ENCODE peak calls at places on chromosomes 4 and X, in four cellular contexts. One of them, this sample, is unnamed.
A peak's percentile ranks its signal among the peaks of the same experiment; 100 is the strongest.

GRCh38 chr4:8114456-8115202 is 44.0 kb downstream of the ABLIM2 start:
- DNase-seq in NCI-H1417: no peak
- DNase-seq in activated CD4-positive, alpha-beta T cell treated with anti-CD3 and anti-CD28 coated beads, Interleukin-2, amount 10 ng/mL, durations not matched to agents 7 days and 5 days: no peak
- DNase-seq in H9: no peak
- DNase-seq in this sample: no peak

GRCh38 chrX:25941559-25942250 is 196.4 kb upstream of the MAGEB18 start:
- DNase-seq in NCI-H1417: no peak
- DNase-seq in activated CD4-positive, alpha-beta T cell treated with anti-CD3 and anti-CD28 coated beads, Interleukin-2, amount 10 ng/mL, durations not matched to agents 7 days and 5 days: no peak
- DNase-seq in H9: no peak
- DNase-seq in this sample: no peak

GRCh38 chrX:133254666-133255065 is 36.5 kb upstream of the TFDP3 start:
- DNase-seq in NCI-H1417: no peak
- DNase-seq in activated CD4-positive, alpha-beta T cell treated with anti-CD3 and anti-CD28 coated beads, Interleukin-2, amount 10 ng/mL, durations not matched to agents 7 days and 5 days: no peak
- DNase-seq in H9: no peak
- DNase-seq in this sample: no peak

GRCh38 chr4:90824266-90825167 is 697.3 kb downstream of the CCSER1 start:
- DNase-seq in NCI-H1417: no peak
- DNase-seq in activated CD4-positive, alpha-beta T cell treated with anti-CD3 and anti-CD28 coated beads, Interleukin-2, amount 10 ng/mL, durations not matched to agents 7 days and 5 days: no peak
- DNase-seq in H9: no peak
- DNase-seq in this sample: no peak

GRCh38 chr4:174228988-174229387 is 54.5 kb downstream of the FBXO8 start:
- DNase-seq in NCI-H1417: no peak
- DNase-seq in activated CD4-positive, alpha-beta T cell treated with anti-CD3 and anti-CD28 coated beads, Interleukin-2, amount 10 ng/mL, durations not matched to agents 7 days and 5 days: no peak
- DNase-seq in H9: no peak
- DNase-seq in this sample: no peak

GRCh38 chrX:18549643-18550042 is 122.3 kb downstream of the RS1 start:
- DNase-seq in NCI-H1417: no peak
- DNase-seq in activated CD4-positive, alpha-beta T cell treated with anti-CD3 and anti-CD28 coated beads, Interleukin-2, amount 10 ng/mL, durations not matched to agents 7 days and 5 days: no peak
- DNase-seq in H9: no peak
- DNase-seq in this sample: no peak

GRCh38 chr4:145679520-145679919 is 426 bp upstream of the C4orf51 start:
- DNase-seq in NCI-H1417: peak; percentile 80
- DNase-seq in activated CD4-positive, alpha-beta T cell treated with anti-CD3 and anti-CD28 coated beads, Interleukin-2, amount 10 ng/mL, durations not matched to agents 7 days and 5 days: no peak
- DNase-seq in H9: no peak
- DNase-seq in this sample: no peak

GRCh38 chr4:123378794-123379193 is 17.8 kb upstream of the SPRY1 start:
- DNase-seq in NCI-H1417: no peak
- DNase-seq in activated CD4-positive, alpha-beta T cell treated with anti-CD3 and anti-CD28 coated beads, Interleukin-2, amount 10 ng/mL, durations not matched to agents 7 days and 5 days: no peak
- DNase-seq in H9: peak; percentile 45
- DNase-seq in this sample: no peak

GRCh38 chrX:102651968-102652744 is 873 bp downstream of the GPRASP1 start:
- DNase-seq in NCI-H1417: no peak
- DNase-seq in activated CD4-positive, alpha-beta T cell treated with anti-CD3 and anti-CD28 coated beads, Interleukin-2, amount 10 ng/mL, durations not matched to agents 7 days and 5 days: peak; percentile 52
- DNase-seq in H9: no peak
- DNase-seq in this sample: no peak

GRCh38 chr4:175932116-175932515 is 120.1 kb upstream of the GPM6A start:
- DNase-seq in NCI-H1417: no peak
- DNase-seq in activated CD4-positive, alpha-beta T cell treated with anti-CD3 and anti-CD28 coated beads, Interleukin-2, amount 10 ng/mL, durations not matched to agents 7 days and 5 days: no peak
- DNase-seq in H9: no peak
- DNase-seq in this sample: no peak

GRCh38 chrX:6505960-6506359 is 29.0 kb downstream of the VCX3A start:
- DNase-seq in NCI-H1417: no peak
- DNase-seq in activated CD4-positive, alpha-beta T cell treated with anti-CD3 and anti-CD28 coated beads, Interleukin-2, amount 10 ng/mL, durations not matched to agents 7 days and 5 days: no peak
- DNase-seq in H9: no peak
- DNase-seq in this sample: no peak

GRCh38 chr4:38017579-38017978 is 57.4 kb downstream of the PTTG2 start:
- DNase-seq in NCI-H1417: no peak
- DNase-seq in activated CD4-positive, alpha-beta T cell treated with anti-CD3 and anti-CD28 coated beads, Interleukin-2, amount 10 ng/mL, durations not matched to agents 7 days and 5 days: no peak
- DNase-seq in H9: no peak
- DNase-seq in this sample: no peak

GRCh38 chr4:182066037-182066436 is 177.2 kb upstream of the TENM3 start:
- DNase-seq in NCI-H1417: no peak
- DNase-seq in activated CD4-positive, alpha-beta T cell treated with anti-CD3 and anti-CD28 coated beads, Interleukin-2, amount 10 ng/mL, durations not matched to agents 7 days and 5 days: no peak
- DNase-seq in H9: no peak
- DNase-seq in this sample: no peak

GRCh38 chr4:88439161-88439760 is 17.7 kb upstream of the HERC5 start:
- DNase-seq in NCI-H1417: no peak
- DNase-seq in activated CD4-positive, alpha-beta T cell treated with anti-CD3 and anti-CD28 coated beads, Interleukin-2, amount 10 ng/mL, durations not matched to agents 7 days and 5 days: no peak
- DNase-seq in H9: peak; percentile 64
- DNase-seq in this sample: no peak

This sample was measured in esophagus muscularis mucosa.